ENCODE peak calls at places on chromosomes 6 and 20, in six cellular contexts. B is A673, L is adipocyte, J is heart left ventricle, R is ovary, E is mammary epithelial cell. K is an unnamed sample.

GRCh38 chr6:39091163-39091562 is 23.8 kb downstream of the SAYSD1 start:
- DNase-seq in B (no peak), L (no peak), J (no peak), R (no peak), E (peak; percentile 16), K (no peak)

GRCh38 chr6:152846825-152847224 is 96.2 kb downstream of the VIP start:
- DNase-seq in B (no peak), L (no peak), J (no peak), R (no peak), E (peak; percentile 3), K (no peak)

GRCh38 chr6:4776967-4777925 is 1.0 kb downstream of the CDYL start:
- DNase-seq in B (peak; percentile 35), L (peak; percentile 73), J (no peak), R (no peak), E (peak; percentile 48), K (peak; percentile 78)

GRCh38 chr6:16401868-16402267 is 163.5 kb downstream of the GMPR start:
- DNase-seq in B (no peak), L (peak; percentile 17), J (no peak), R (no peak), E (no peak), K (no peak)

GRCh38 chr20:32918296-32918695 is 59.6 kb downstream of the EFCAB8 start:
- DNase-seq in B (no peak), L (no peak), J (no peak), R (no peak), E (no peak), K (peak; percentile 28)

GRCh38 chr20:63620991-63621390 is 5.9 kb downstream of the GMEB2 start:
- DNase-seq in B (no peak), L (no peak), J (no peak), R (no peak), E (no peak), K (peak; percentile 20)

GRCh38 chr20:58714340-58714922 is 21.8 kb downstream of the NPEPL1 start:
- DNase-seq in B (no peak), L (no peak), J (peak; percentile 14), R (peak; percentile 23), E (no peak), K (peak; percentile 68)

GRCh38 chr6:6007311-6008113 is 787 bp upstream of the NRN1 start:
- DNase-seq in B (peak; percentile 84), L (no peak), J (peak; percentile 41), R (no peak), E (peak; percentile 34), K (peak; percentile 65)

GRCh38 chr20:33370296-33370695 is 31.0 kb downstream of the CDK5RAP1 start:
- DNase-seq in B (no peak), L (no peak), J (no peak), R (no peak), E (no peak), K (no peak)

GRCh38 chr6:160050022-160050421 is 71.6 kb upstream of the SLC22A1 start:
- DNase-seq in B (no peak), L (no peak), J (no peak), R (no peak), E (no peak), K (no peak)
- H3K36me3 ChIP-seq in B (peaks cover 57% of the 10 kb centered on the region), L (peaks cover 92% of the 10 kb centered on the region), J (peaks cover 51% of the 10 kb centered on the region), R (no peaks in the 10 kb centered on the region), E (peaks cover 51% of the 10 kb centered on the region), K (peaks cover 81% of the 10 kb centered on the region)

DNA sequence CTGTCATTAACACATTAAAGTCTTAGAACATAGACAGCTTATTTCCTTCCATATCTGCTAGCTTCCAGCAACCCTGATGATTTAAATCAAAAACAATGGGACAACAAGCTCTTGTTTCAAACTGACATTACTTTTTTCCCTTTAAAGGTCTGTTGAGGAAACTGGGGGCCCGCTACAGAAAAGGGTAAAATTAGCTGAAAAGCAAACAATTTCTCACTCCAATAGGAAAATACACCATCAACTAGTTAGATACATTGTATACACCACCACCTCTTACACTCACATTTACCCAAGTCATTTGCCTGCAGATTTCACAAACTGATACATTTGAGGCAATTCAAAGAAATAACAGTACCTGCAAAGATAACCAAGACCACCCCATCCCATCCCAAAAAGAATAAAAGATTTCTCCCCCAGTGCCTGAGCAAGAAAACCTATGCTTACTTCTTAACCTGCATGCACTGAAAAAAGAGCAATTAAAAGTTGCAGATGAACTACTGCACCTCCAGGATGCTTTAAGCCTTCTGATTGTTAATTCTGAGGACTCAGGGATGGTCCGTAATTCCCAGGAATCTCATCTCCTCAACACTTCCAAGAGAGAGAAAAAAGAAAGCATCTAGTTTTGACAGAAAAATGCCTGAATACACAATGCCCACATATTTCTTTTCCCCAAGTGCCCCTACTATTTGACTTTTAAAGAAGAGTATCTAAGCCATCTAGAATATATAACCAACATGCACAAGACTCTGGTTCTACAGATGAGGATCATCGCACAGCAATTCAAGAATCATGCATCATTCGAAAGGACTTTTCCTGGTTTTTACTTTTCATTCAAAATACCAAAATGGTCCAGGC is 5.6 kb downstream of the ZMYND8 start:
- DNase-seq in B (no peak), L (peak; percentile 27), J (no peak), R (no peak), E (no peak), K (no peak)
- H3K36me3 ChIP-seq in B (peaks cover 4% of the 10 kb centered on the region), L (peaks cover 7% of the 10 kb centered on the region), J (no peaks in the 10 kb centered on the region), R (no peaks in the 10 kb centered on the region), E (peaks cover 5% of the 10 kb centered on the region), K (no peaks in the 10 kb centered on the region)

DNA sequence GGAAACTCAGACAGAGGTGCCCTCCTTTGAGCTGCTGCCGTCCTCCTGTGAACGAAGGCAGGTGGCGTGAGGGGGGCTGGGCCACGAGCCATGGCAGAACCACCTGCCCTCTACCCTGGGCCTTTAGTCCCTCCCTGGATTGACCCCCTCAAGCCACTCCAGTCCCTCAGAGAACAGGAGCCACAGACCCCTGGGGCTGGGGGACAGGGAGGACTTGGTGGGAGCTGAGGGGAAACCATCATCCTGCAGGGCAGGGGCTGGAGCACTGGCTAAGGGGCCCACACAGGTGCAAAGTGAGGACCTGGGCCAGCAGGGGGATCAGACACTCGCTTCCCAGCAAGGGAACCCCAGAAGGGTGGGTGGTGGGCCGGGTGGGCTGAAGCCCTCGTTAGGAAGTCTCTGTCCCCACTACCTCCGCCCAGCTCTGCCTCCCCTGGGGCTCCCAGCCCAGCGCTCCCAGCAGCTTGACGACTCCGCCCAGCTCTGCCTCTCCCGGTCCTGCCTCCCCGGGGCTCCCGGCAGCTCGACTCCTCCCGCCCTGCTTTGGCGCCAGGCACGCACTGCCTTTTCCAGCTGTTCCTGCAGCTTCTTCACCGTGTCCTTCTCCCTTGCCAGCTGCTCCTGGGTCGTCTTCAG is 44.4 kb downstream of the DSTN start:
- DNase-seq in B (peak; percentile 91), L (peak; percentile 19), J (peak; percentile 79), R (peak; percentile 87), E (no peak), K (peak; percentile 94)
- H3K36me3 ChIP-seq in B (peaks cover 10% of the 10 kb centered on the region), L (peaks cover 46% of the 10 kb centered on the region), J (peaks cover 5% of the 10 kb centered on the region), R (no peaks in the 10 kb centered on the region), E (peaks cover 8% of the 10 kb centered on the region), K (peaks cover 17% of the 10 kb centered on the region)

GRCh38 chr20:56986476-56986875 is 280.0 kb downstream of the BMP7 start:
- DNase-seq in B (no peak), L (no peak), J (no peak), R (no peak), E (no peak), K (no peak)
- H3K36me3 ChIP-seq in B (no peaks in the 10 kb centered on the region), L (no peaks in the 10 kb centered on the region), J (no peaks in the 10 kb centered on the region), R (no peaks in the 10 kb centered on the region), E (no peaks in the 10 kb centered on the region), K (no peaks in the 10 kb centered on the region)

DNA sequence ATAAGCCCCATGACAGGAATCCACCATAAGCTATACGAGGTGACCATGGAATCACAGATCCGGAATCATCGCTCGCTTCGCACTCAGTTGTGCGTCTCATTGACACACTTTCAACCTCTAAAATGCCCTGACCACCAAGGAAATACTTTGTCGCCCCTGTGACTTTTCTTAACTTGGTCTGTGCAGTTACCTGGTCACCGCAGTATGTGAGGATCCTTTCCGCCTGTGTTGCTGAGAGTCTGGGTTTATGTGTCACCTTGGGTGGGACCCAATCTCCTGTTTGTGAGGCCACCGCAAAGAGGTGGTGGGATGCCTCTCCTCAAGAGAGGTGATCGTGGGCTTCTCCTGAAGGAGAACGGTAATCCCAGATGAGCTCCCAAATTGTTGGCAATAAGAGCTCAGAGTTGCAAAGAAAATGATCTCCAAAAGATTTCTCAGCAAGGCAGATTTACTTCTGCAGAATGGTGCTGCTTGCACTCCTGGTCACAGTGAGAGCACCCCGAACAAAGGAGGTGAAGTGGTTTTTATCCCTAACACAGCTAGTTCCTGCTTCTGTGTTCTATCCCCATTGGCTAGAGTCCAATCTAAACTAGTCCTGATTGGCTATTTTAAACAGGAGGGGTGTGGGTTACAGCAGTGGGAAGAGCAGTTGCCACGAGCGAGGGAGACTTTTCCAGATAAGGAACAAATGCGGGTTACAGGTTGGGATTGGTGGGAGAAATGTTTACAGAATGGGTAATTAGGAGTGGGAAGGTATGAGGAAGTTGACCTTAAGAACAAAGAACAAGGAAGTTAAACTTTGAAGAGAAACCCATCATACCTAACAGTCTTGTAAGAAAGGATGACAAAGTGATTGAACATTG is 9.1 kb upstream of the ZNFX1 start:
- DNase-seq in B (no peak), L (no peak), J (no peak), R (no peak), E (no peak), K (no peak)
- H3K36me3 ChIP-seq in B (peaks cover 100% of the 10 kb centered on the region), L (peaks cover 97% of the 10 kb centered on the region), J (peaks cover 68% of the 10 kb centered on the region), R (no peaks in the 10 kb centered on the region), E (peaks cover 72% of the 10 kb centered on the region), K (peaks cover 91% of the 10 kb centered on the region)

DNA sequence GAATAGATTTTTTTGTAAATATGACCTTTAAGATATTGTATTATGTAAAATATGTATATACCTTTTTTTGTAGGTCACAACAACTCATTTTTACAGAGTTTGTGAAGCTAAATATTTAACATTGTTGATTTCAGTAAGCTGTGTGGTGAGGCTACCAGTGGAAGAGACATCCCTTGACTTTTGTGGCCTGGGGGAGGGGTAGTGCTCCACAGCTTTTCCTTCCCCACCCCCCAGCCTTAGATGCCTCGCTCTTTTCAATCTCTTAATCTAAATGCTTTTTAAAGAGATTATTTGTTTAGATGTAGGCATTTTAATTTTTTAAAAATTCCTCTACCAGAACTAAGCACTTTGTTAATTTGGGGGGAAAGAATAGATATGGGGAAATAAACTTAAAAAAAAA is 130.9 kb downstream of the SULF2 start:
- DNase-seq in B (no peak), L (no peak), J (no peak), R (no peak), E (no peak), K (no peak)
- H3K36me3 ChIP-seq in B (peaks cover 9% of the 10 kb centered on the region), L (peaks cover 70% of the 10 kb centered on the region), J (peaks cover 29% of the 10 kb centered on the region), R (no peaks in the 10 kb centered on the region), E (peaks cover 23% of the 10 kb centered on the region), K (peaks cover 41% of the 10 kb centered on the region)

GRCh38 chr6:77183447-77183846 is 279.8 kb downstream of the HTR1B start:
- DNase-seq in B (no peak), L (no peak), J (no peak), R (no peak), E (no peak), K (no peak)
- H3K36me3 ChIP-seq in B (no peaks in the 10 kb centered on the region), L (no peaks in the 10 kb centered on the region), J (no peaks in the 10 kb centered on the region), R (no peaks in the 10 kb centered on the region), E (no peaks in the 10 kb centered on the region), K (no peaks in the 10 kb centered on the region)

GRCh38 chr6:32931211-32931610 is 9.6 kb downstream of the HLA-DMB start:
- DNase-seq in B (no peak), L (no peak), J (no peak), R (no peak), E (no peak), K (no peak)
- H3K36me3 ChIP-seq in B (no peaks in the 10 kb centered on the region), L (no peaks in the 10 kb centered on the region), J (no peaks in the 10 kb centered on the region), R (no peaks in the 10 kb centered on the region), E (no peaks in the 10 kb centered on the region), K (no peaks in the 10 kb centered on the region)